ENCODE peak calls at places on chromosomes 4 and X, in seven cellular contexts. J is sciatic nerve; L is DMS153; M is NCI-H510A; E is natural killer cell treated with Interleukin-12 subunit alpha and Interleukin-12 subunit beta and Interleukin-15 and Interleukin-18, amount 100 ng/mL, for 72 hours; F is right atrium auricular region; V is AG09309. X is an unnamed sample.

GRCh38 chr4:75940692-75941253 is at the start of gene NAAA:
- DNase-seq in J (peak; percentile 90), F (peak; percentile 81), V (no peak), L (peak; percentile 55), M (peak; percentile 70), E (peak; percentile 82), X (peak; percentile 30)

GRCh38 chr4:41661447-41662076 is 87.0 kb downstream of the PHOX2B start:
- DNase-seq in L (no peak), F (peak; percentile 71), E (no peak), J (peak; percentile 80), M (no peak), V (peak; percentile 33), X (peak; percentile 46)

GRCh38 chr4:26452565-26453531 is 37.4 kb downstream of the CCKAR start:
- DNase-seq in J (no peak), L (peak; percentile 91), M (peak; percentile 69), E (no peak), F (no peak), V (no peak), X (no peak)

GRCh38 chr4:152045781-152046571 is 285.2 kb upstream of the GATB start:
- DNase-seq in J (peak; percentile 65), M (peak; percentile 43), E (no peak), F (no peak), L (no peak), V (no peak), X (no peak)

GRCh38 chr4:185119927-185120630 is 23.0 kb upstream of the SLC25A4 start:
- DNase-seq in M (no peak), E (no peak), J (no peak), V (no peak), F (no peak), L (no peak), X (no peak)

GRCh38 chrX:131802836-131803626 is 220.1 kb upstream of the STK26 start:
- DNase-seq in V (no peak), L (no peak), E (peak; percentile 71), J (peak; percentile 88), F (no peak), M (no peak), X (no peak)

GRCh38 chrX:120664081-120664480 is 34.2 kb upstream of the C1GALT1C1 start:
- DNase-seq in V (no peak), L (no peak), F (no peak), M (no peak), J (no peak), E (no peak), X (peak; percentile 36)

GRCh38 chr4:42152507-42153504 is at the start of gene BEND4:
- DNase-seq in J (no peak), L (no peak), M (no peak), F (no peak), E (no peak), V (no peak), X (no peak)

GRCh38 chr4:104516884-104517283 is 22.2 kb upstream of the CXXC4 start:
- DNase-seq in V (no peak), L (no peak), F (no peak), M (no peak), E (no peak), J (no peak), X (no peak)

GRCh38 chrX:40085086-40085551 is 12.6 kb downstream of the BCOR start:
- DNase-seq in F (no peak), L (no peak), E (no peak), V (no peak), M (no peak), J (no peak), X (no peak)

GRCh38 chr4:165556383-165556782 is 177.6 kb downstream of the CPE start:
- DNase-seq in F (no peak), J (no peak), E (no peak), M (no peak), L (no peak), V (no peak), X (no peak)